ENCODE peak calls at places on chromosome 12, in nine cellular contexts. U, Y, I, M, K, W, G, E and F are unnamed samples.

GRCh38 chr12:78390920-78391319 is 473.7 kb upstream of the SYT1 start:
- DNase-seq in U (no peak), W (no peak), Y (no peak), G (no peak), I (no peak), E (no peak), K (no peak), M (no peak), F (no peak)

GRCh38 chr12:46507766-46508165 is 135.2 kb upstream of the SLC38A2 start:
- DNase-seq in I (no peak), W (no peak), K (no peak), Y (no peak), E (no peak), M (no peak), G (peak), U (no peak), F (peak)

GRCh38 chr12:32773686-32774085 is 18.0 kb upstream of the YARS2 start:
- DNase-seq in E (no peak), I (no peak), G (no peak), K (no peak), M (no peak), W (no peak), Y (no peak), U (no peak), F (no peak)

GRCh38 chr12:73547421-73547820 is 990.2 kb upstream of the ATXN7L3B start:
- DNase-seq in I (no peak), G (no peak), K (no peak), M (no peak), U (no peak), W (no peak), Y (no peak), E (no peak), F (no peak)

GRCh38 chr12:4540633-4541032 is 1.9 kb downstream of the RAD51AP1 start:
- DNase-seq in W (no peak), M (no peak), G (no peak), I (peak), K (no peak), Y (no peak), E (no peak), U (no peak), F (no peak)

GRCh38 chr12:75933136-75933535 is 98.4 kb downstream of the PHLDA1 start:
- DNase-seq in E (no peak), Y (peak), K (no peak), U (peak), W (no peak), I (no peak), M (peak), G (peak), F (peak)

GRCh38 chr12:90322006-90322405 is 613.4 kb upstream of the ATP2B1 start:
- DNase-seq in I (no peak), M (peak), Y (peak), W (no peak), K (no peak), G (peak), U (no peak), E (no peak), F (peak)

GRCh38 chr12:109571773-109572505 is 1.4 kb downstream of the MMAB start:
- DNase-seq in U (no peak), M (no peak), K (no peak), E (no peak), I (no peak), G (no peak), W (no peak), Y (no peak), F (no peak)

GRCh38 chr12:11510671-11511070 is 115.3 kb upstream of the PRB2 start:
- DNase-seq in Y (no peak), I (no peak), M (no peak), G (no peak), U (no peak), W (no peak), K (peak), E (no peak), F (no peak)

GRCh38 chr12:45939759-45940158 is 50.6 kb downstream of the SCAF11 start:
- DNase-seq in W (no peak), K (no peak), U (no peak), I (no peak), G (no peak), E (no peak), Y (no peak), M (no peak), F (no peak)

GRCh38 chr12:40614923-40615322 is 77.3 kb upstream of the CNTN1 start:
- DNase-seq in I (peak), U (no peak), K (no peak), Y (no peak), M (no peak), G (no peak), E (no peak), W (no peak), F (no peak)

GRCh38 chr12:67989184-67989965 is at the start of gene IFNG-AS1:
- DNase-seq in U (no peak), W (no peak), M (no peak), Y (no peak), G (no peak), I (no peak), K (no peak), E (no peak), F (no peak)

GRCh38 chr12:27434673-27435565 is 11.6 kb upstream of the SMCO2 start:
- DNase-seq in G (peak), I (peak), Y (no peak), M (peak), K (no peak), E (no peak), W (no peak), U (no peak), F (peak)

GRCh38 chr12:130127527-130127908 is 34.7 kb upstream of the FZD10 start:
- DNase-seq in M (no peak), W (no peak), E (peak), I (no peak), G (no peak), U (no peak), Y (no peak), K (no peak), F (no peak)

GRCh38 chr12:58873496-58873895 is 46.8 kb downstream of the LRIG3 start:
- DNase-seq in M (no peak), I (no peak), W (no peak), Y (no peak), K (no peak), G (no peak), U (no peak), E (no peak), F (no peak)

GRCh38 chr12:46390881-46391280 is 18.3 kb upstream of the SLC38A2 start:
- DNase-seq in E (no peak), G (no peak), W (no peak), U (no peak), M (no peak), Y (no peak), I (no peak), K (no peak), F (no peak)

GRCh38 chr12:94147991-94148840 is at the start of gene PLXNC1:
- DNase-seq in K (peak), U (no peak), W (peak), G (peak), M (peak), I (peak), Y (peak), E (no peak), F (peak)

GRCh38 chr12:54368709-54369596 is 4.7 kb upstream of the GPR84 start:
- DNase-seq in U (peak), G (peak), M (peak), E (peak), K (peak), W (peak), Y (peak), I (peak), F (peak)

GRCh38 chr12:76670776-76671175 is 93.1 kb upstream of the ZDHHC17 start:
- DNase-seq in U (peak), G (peak), Y (no peak), E (no peak), W (no peak), I (no peak), K (no peak), M (no peak), F (no peak)

GRCh38 chr12:58190624-58191023 is 249.3 kb downstream of the ATP23 start:
- DNase-seq in I (no peak), M (no peak), E (no peak), K (no peak), Y (no peak), U (no peak), G (no peak), W (no peak), F (no peak)

GRCh38 chr12:4645023-4645422 is 3.8 kb downstream of the AKAP3 start:
- DNase-seq in U (no peak), Y (no peak), E (no peak), M (no peak), K (no peak), G (no peak), I (no peak), W (no peak), F (no peak)

GRCh38 chr12:119178544-119179334 is at the start of gene HSPB8:
- DNase-seq in K (peak), G (peak), Y (peak), I (no peak), U (peak), W (peak), E (peak), M (peak), F (peak)

GRCh38 chr12:112107728-112108447 is 695 bp downstream of the NAA25 start:
- DNase-seq in M (peak), E (no peak), Y (no peak), I (peak), W (peak), K (peak), U (no peak), G (no peak), F (no peak)

GRCh38 chr12:130119241-130119861 is 42.9 kb upstream of the FZD10 start:
- DNase-seq in M (no peak), I (no peak), U (no peak), K (no peak), E (no peak), G (no peak), W (no peak), Y (no peak), F (no peak)

GRCh38 chr12:105330938-105331804 is 680 bp downstream of the C12orf75 start:
- DNase-seq in M (no peak), G (no peak), U (no peak), E (no peak), W (peak), I (no peak), K (peak), Y (no peak), F (no peak)

GRCh38 chr12:125162489-125163028 is 97.3 kb downstream of the AACS start:
- DNase-seq in U (no peak), M (no peak), E (no peak), I (no peak), K (no peak), G (no peak), Y (no peak), W (no peak), F (no peak)

GRCh38 chr12:125164541-125164940 is 99.3 kb downstream of the AACS start:
- DNase-seq in I (no peak), E (no peak), U (no peak), W (no peak), G (no peak), Y (no peak), M (no peak), K (no peak), F (no peak)

GRCh38 chr12:125160556-125160955 is 95.3 kb downstream of the AACS start:
- DNase-seq in W (no peak), Y (no peak), I (no peak), U (no peak), E (no peak), K (no peak), M (no peak), G (no peak), F (no peak)

GRCh38 chr12:125161712-125162023 is 96.4 kb downstream of the AACS start:
- DNase-seq in Y (no peak), U (no peak), M (no peak), E (no peak), G (no peak), W (no peak), I (no peak), K (no peak), F (no peak)

GRCh38 chr12:125163148-125163547 is 97.9 kb downstream of the AACS start:
- DNase-seq in U (no peak), G (no peak), M (no peak), E (no peak), I (no peak), K (no peak), W (no peak), Y (no peak), F (no peak)
- TF ChIP-seq CTCF in U (no peak), G (no peak), M (no peak), E (no peak), I (no peak), K (no peak), W (no peak), Y (no peak), F (no peak)

DNA sequence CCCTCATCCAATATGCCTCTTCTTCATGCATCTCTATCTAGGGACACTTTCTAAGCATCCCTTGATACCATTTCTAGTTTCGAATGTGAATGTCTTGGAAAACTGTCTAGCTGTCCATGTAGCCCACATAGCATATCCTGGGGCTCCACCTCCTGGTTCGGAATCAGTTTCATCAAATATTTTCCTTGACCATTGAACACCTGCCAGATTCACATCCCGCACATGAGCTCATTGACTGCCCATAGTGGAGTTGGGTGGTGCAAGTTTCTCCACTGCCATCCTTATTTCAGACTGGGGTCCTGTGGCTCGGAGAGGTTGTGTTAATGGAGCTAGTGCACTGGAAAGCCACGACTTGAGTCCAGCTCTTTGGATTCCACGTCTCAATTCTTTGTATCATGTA is 58.6 kb upstream of the TMEM263 start:
- DNase-seq in W (no peak), G (peak), U (no peak), I (no peak), M (peak), Y (peak), E (no peak), K (no peak), F (peak)
- TF ChIP-seq CTCF in W (no peak), G (peak), U (peak), I (no peak), M (no peak), Y (no peak), E (no peak), K (no peak), F (no peak)

DNA sequence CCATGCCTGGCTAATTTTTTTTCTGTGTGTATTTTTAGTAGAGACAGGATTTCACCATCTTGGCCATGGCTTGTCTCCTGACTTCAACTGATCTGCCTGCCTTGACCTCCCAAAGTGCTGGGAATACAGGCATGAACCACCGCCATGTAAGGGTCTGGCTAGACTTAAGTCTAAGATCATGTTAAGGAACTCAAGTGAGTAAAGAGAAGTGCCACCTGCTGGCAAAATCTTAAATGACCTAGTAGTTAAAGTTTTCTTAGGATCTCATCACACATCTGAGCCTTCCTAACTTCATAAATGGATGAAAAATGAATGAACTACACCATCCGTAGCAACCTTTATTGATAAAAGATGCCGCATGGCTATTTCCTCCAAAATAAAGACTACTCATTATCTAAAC is 1.7 kb upstream of the C12orf56 start:
- DNase-seq in W (peak), M (peak), I (peak), E (no peak), K (no peak), Y (peak), U (peak), G (peak), F (peak)
- TF ChIP-seq CTCF in W (peak), M (peak), I (peak), E (no peak), K (no peak), Y (peak), U (peak), G (peak), F (peak)

GRCh38 chr12:95838125-95838524 is 20.6 kb upstream of the SNRPF start:
- DNase-seq in U (no peak), G (peak), M (peak), E (no peak), Y (peak), I (peak), K (no peak), W (no peak), F (peak)

GRCh38 chr12:95834572-95834971 is 24.2 kb upstream of the SNRPF start:
- DNase-seq in G (no peak), Y (no peak), E (no peak), M (no peak), U (no peak), W (no peak), K (no peak), I (no peak), F (no peak)

GRCh38 chr12:95836185-95836609 is 22.6 kb upstream of the SNRPF start:
- DNase-seq in I (no peak), U (no peak), Y (peak), G (peak), W (no peak), E (no peak), K (no peak), M (peak), F (peak)

GRCh38 chr12:95836630-95837239 is 22.0 kb upstream of the SNRPF start:
- DNase-seq in M (peak), E (no peak), Y (peak), G (peak), U (no peak), W (no peak), I (no peak), K (no peak), F (peak)

GRCh38 chr12:95837240-95838038 is 21.3 kb upstream of the SNRPF start:
- DNase-seq in K (no peak), G (peak), Y (no peak), I (no peak), U (no peak), E (no peak), M (no peak), W (no peak), F (no peak)
- TF ChIP-seq CTCF in K (no peak), G (no peak), Y (no peak), I (no peak), U (no peak), E (no peak), M (no peak), W (no peak), F (no peak)

GRCh38 chr12:41932470-41932991 is 212.1 kb downstream of the GXYLT1 start:
- DNase-seq in G (peak), M (peak), I (peak), W (peak), E (peak), U (no peak), Y (peak), K (peak), F (peak)
- TF ChIP-seq CTCF in G (no peak), M (no peak), I (no peak), W (no peak), E (no peak), U (no peak), Y (no peak), K (no peak), F (no peak)

DNA sequence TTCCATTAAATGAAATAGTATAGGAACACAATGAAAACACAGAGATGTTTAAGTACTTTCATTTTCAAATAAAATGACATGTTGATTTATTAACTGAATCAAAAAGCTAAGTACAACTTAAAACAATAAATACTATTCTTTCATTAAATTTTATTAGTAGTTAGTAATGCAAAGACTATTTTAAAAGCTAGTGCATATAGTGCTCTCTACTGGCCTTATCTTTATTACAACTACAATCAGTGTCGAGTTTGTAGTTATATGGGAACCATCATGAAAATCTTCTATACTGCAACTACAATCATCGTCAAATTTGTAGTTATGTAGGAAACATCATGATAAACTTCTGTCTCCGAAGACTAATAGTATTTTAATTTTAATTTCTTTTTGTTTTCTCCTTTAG is 8.9 kb upstream of the LIN7A start:
- DNase-seq in E (no peak), M (peak), U (no peak), K (no peak), I (no peak), Y (peak), W (no peak), G (peak), F (peak)
- TF ChIP-seq CTCF in E (no peak), M (peak), U (peak), K (no peak), I (peak), Y (peak), W (no peak), G (peak), F (peak)

GRCh38 chr12:25824729-25825128 is 133.8 kb upstream of the RASSF8 start:
- DNase-seq in E (no peak), M (no peak), G (no peak), I (no peak), U (no peak), W (no peak), Y (peak), K (no peak), F (peak)

GRCh38 chr12:25828188-25828587 is 130.3 kb upstream of the RASSF8 start:
- DNase-seq in M (no peak), E (no peak), K (no peak), W (no peak), U (no peak), Y (peak), I (no peak), G (no peak), F (no peak)

GRCh38 chr12:25827141-25827540 is 131.3 kb upstream of the RASSF8 start:
- DNase-seq in G (no peak), Y (no peak), E (no peak), I (no peak), W (no peak), K (no peak), M (no peak), U (no peak), F (no peak)

GRCh38 chr12:25827747-25828146 is 130.7 kb upstream of the RASSF8 start:
- DNase-seq in U (no peak), W (no peak), Y (no peak), I (no peak), M (no peak), E (no peak), G (no peak), K (no peak), F (no peak)

DNA sequence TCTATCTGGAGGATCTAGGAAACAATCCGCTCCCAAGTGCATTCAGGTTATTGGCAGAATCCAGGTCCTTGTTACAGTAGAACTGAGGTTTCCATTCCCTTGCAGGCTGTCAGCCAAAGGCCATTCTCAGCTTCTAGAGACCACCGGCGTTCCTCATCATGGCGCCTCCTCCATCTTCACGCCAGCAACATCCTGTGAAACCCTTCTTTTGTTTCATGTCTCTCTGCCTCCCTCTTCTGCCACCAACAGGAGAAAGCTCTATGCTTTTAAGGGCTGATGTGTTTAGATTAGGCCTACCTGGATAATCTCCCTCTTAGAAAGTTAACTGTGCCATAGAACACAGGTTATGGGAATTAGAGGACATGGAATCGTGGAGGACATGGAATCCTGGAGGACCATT is 133.0 kb upstream of the RASSF8 start:
- DNase-seq in E (no peak), K (no peak), G (peak), Y (peak), I (no peak), M (no peak), U (no peak), W (no peak), F (peak)
- TF ChIP-seq CTCF in E (no peak), K (no peak), G (peak), Y (peak), I (no peak), M (no peak), U (peak), W (no peak), F (peak)

DNA sequence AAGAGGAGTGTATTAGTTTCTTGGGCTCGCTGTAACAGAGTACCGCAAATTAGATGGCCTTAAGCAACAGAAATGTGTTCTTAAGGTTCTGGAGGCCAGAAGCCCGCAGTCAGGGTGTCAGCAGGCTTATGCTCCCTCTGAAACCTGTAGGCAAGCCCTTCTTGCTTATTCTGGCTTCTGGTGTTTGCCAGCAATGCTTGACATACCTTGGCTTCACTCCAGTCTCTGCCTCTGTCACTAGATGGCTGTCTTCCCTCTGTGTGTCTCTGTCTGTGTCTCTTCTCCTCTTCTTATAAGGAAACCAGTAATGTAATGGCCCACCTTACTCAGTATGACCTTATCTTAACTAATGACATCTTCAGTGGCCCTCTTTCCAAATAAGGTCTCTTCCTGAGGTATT is 85.1 kb downstream of the DERA start:
- DNase-seq in U (no peak), W (no peak), K (no peak), M (peak), E (no peak), G (peak), Y (peak), I (no peak), F (peak)
- TF ChIP-seq CTCF in U (no peak), W (no peak), K (no peak), M (no peak), E (no peak), G (no peak), Y (peak), I (no peak), F (no peak)